ENCODE peak calls at places on chromosomes 7 and 10, in ten cellular contexts. A, S, F, W, Z, C, K, N, X and R are unnamed samples.

GRCh38 chr10:55979203-55979602 is 381.9 kb downstream of the ZWINT start:
- DNase-seq in A (no peak), S (no peak), F (no peak), W (no peak), Z (no peak), C (no peak), K (no peak), N (no peak), X (no peak), R (no peak)

GRCh38 chr10:24886281-24886680 is 66.1 kb downstream of the PRTFDC1 start:
- DNase-seq in A (no peak), S (no peak), F (no peak), W (no peak), Z (no peak), C (no peak), K (no peak), N (no peak), X (no peak), R (no peak)

GRCh38 chr7:92517626-92518025 is 10.7 kb downstream of the PEX1 start:
- DNase-seq in A (no peak), S (no peak), F (no peak), W (no peak), Z (no peak), C (no peak), K (no peak), N (no peak), X (peak), R (peak)

GRCh38 chr10:3110782-3111625 is 43.7 kb downstream of the PFKP start:
- DNase-seq in A (no peak), S (no peak), F (no peak), W (no peak), Z (peak), C (no peak), K (no peak), N (no peak), X (no peak), R (no peak)

GRCh38 chr10:4022473-4022872 is 237.5 kb upstream of the KLF6 start:
- DNase-seq in A (no peak), S (no peak), F (no peak), W (no peak), Z (no peak), C (no peak), K (no peak), N (no peak), X (peak), R (no peak)

GRCh38 chr10:13489035-13489434 is 39.8 kb downstream of the BEND7 start:
- DNase-seq in A (no peak), S (no peak), F (no peak), W (no peak), Z (no peak), C (no peak), K (no peak), N (no peak), X (no peak), R (no peak)

GRCh38 chr7:50166997-50167961 is 74.2 kb upstream of the ZPBP start:
- DNase-seq in A (no peak), S (no peak), F (no peak), W (no peak), Z (no peak), C (no peak), K (no peak), N (no peak), X (no peak), R (no peak)

GRCh38 chr10:118259288-118259906 is 82.7 kb downstream of the FAM204A start:
- DNase-seq in A (no peak), S (peak), F (no peak), W (no peak), Z (no peak), C (no peak), K (no peak), N (no peak), X (peak), R (no peak)

GRCh38 chr10:100697070-100697469 is 48.3 kb upstream of the PAX2 start:
- DNase-seq in A (no peak), S (peak), F (no peak), W (no peak), Z (no peak), C (no peak), K (peak), N (no peak), X (peak), R (peak)

GRCh38 chr7:97018126-97018601 is 6.5 kb downstream of the DLX5 start:
- DNase-seq in A (no peak), S (no peak), F (no peak), W (no peak), Z (no peak), C (no peak), K (no peak), N (no peak), X (no peak), R (no peak)